ENCODE peak calls at places on chromosomes 1 and 21, in eight cellular contexts. I, G, F, Z, A, W, J and N are unnamed samples.

GRCh38 chr1:205169248-205169647 is 42.3 kb downstream of the DSTYK start:
- DNase-seq in I (no peak), G (no peak), F (no peak), Z (no peak), A (no peak), W (no peak), J (no peak), N (no peak)

GRCh38 chr1:184051138-184051484 is 419 bp upstream of the TSEN15 start:
- DNase-seq in I (no peak), G (no peak), F (no peak), Z (no peak), A (no peak), W (no peak), J (no peak), N (no peak)

GRCh38 chr21:38804617-38805281 is 980 bp upstream of the ETS2 start:
- DNase-seq in I (peak; percentile 90), G (no peak), F (no peak), Z (peak; percentile 79), A (peak; percentile 43), W (peak; percentile 93), J (peak; percentile 87), N (peak; percentile 65)

GRCh38 chr1:155044812-155045690 is 6.1 kb upstream of the ADAM15 start:
- DNase-seq in I (peak; percentile 84), G (no peak), F (peak; percentile 64), Z (peak; percentile 78), A (peak; percentile 47), W (peak; percentile 59), J (peak; percentile 89), N (peak; percentile 64)

GRCh38 chr1:97680894-97681293 is 239.9 kb downstream of the DPYD start:
- DNase-seq in I (no peak), G (no peak), F (no peak), Z (no peak), A (no peak), W (peak; percentile 19), J (no peak), N (no peak)

GRCh38 chr1:47324682-47325081 is 8.9 kb upstream of the CMPK1 start:
- DNase-seq in I (no peak), G (no peak), F (no peak), Z (no peak), A (no peak), W (no peak), J (no peak), N (no peak)

GRCh38 chr1:7438921-7439655 is 332.0 kb upstream of the VAMP3 start:
- DNase-seq in I (no peak), G (no peak), F (no peak), Z (no peak), A (no peak), W (no peak), J (no peak), N (no peak)

GRCh38 chr1:109595540-109595939 is 23.9 kb downstream of the GNAT2 start:
- DNase-seq in I (no peak), G (no peak), F (no peak), Z (no peak), A (no peak), W (peak; percentile 24), J (no peak), N (no peak)

GRCh38 chr1:151825811-151826660 is 5.6 kb downstream of the RORC start:
- DNase-seq in I (no peak), G (no peak), F (no peak), Z (no peak), A (no peak), W (no peak), J (peak; percentile 36), N (peak; percentile 65)

GRCh38 chr1:6131561-6131960 is 48.6 kb downstream of the CHD5 start:
- DNase-seq in I (no peak), G (no peak), F (no peak), Z (no peak), A (no peak), W (no peak), J (no peak), N (no peak)

GRCh38 chr1:155598842-155599331 is 11.1 kb upstream of the MSTO1 start:
- DNase-seq in I (no peak), G (no peak), F (no peak), Z (no peak), A (peak; percentile 5), W (peak; percentile 47), J (no peak), N (no peak)

GRCh38 chr1:145955436-145955835 is 2.4 kb downstream of the LIX1L start:
- DNase-seq in I (no peak), G (no peak), F (no peak), Z (no peak), A (peak; percentile 4), W (no peak), J (no peak), N (no peak)